ENCODE peak calls at places on chromosomes 6 and 20, in four cellular contexts. G is A549, X is ovary, W is esophagus muscularis mucosa. K is an unnamed sample.

GRCh38 chr6:142014515-142014914 is 118.2 kb upstream of the GJE1 start:
- DNase-seq in G (peak), X (no peak), W (no peak), K (no peak)

GRCh38 chr6:84282566-84282965 is 55.1 kb upstream of the CEP162 start:
- DNase-seq in G (no peak), X (no peak), W (no peak), K (no peak)

GRCh38 chr6:137136065-137136464 is 37.4 kb downstream of the IL22RA2 start:
- DNase-seq in G (no peak), X (no peak), W (no peak), K (no peak)

GRCh38 chr6:136076496-136076895 is 173.6 kb downstream of the MTFR2 start:
- DNase-seq in G (no peak), X (no peak), W (no peak), K (no peak)

GRCh38 chr20:46990017-46990810 is 95.6 kb downstream of the EYA2 start:
- DNase-seq in G (no peak), X (no peak), W (no peak), K (no peak)

GRCh38 chr6:138430361-138431145 is 26.5 kb downstream of the HEBP2 start:
- DNase-seq in G (no peak), X (no peak), W (no peak), K (no peak)

GRCh38 chr6:26286168-26286854 is 78.7 kb upstream of the BTN3A2 start:
- DNase-seq in G (no peak), X (peak), W (peak), K (peak)

GRCh38 chr6:57262901-57263694 is 41.0 kb upstream of the RAB23 start:
- DNase-seq in G (no peak), X (no peak), W (no peak), K (no peak)

GRCh38 chr20:2151805-2152727 is 50.4 kb downstream of the STK35 start:
- DNase-seq in G (no peak), X (no peak), W (no peak), K (peak)

GRCh38 chr6:583639-584038 is 73.3 kb downstream of the HUS1B start:
- DNase-seq in G (no peak), X (no peak), W (no peak), K (no peak)

GRCh38 chr6:29965873-29966601 is 23.7 kb downstream of the HLA-A start:
- DNase-seq in G (peak), X (peak), W (no peak), K (peak)

GRCh38 chr6:35435075-35435837 is 16.9 kb upstream of the FANCE start:
- DNase-seq in G (no peak), X (no peak), W (no peak), K (no peak)

GRCh38 chr20:10167594-10167993 is 51.0 kb upstream of the SNAP25 start:
- DNase-seq in G (no peak), X (no peak), W (no peak), K (no peak)

GRCh38 chr20:10171864-10172751 is 46.5 kb upstream of the SNAP25 start:
- DNase-seq in G (peak), X (peak), W (no peak), K (peak)

GRCh38 chr20:10172998-10173655 is 45.5 kb upstream of the SNAP25 start:
- DNase-seq in G (no peak), X (no peak), W (no peak), K (peak)

GRCh38 chr20:10169752-10170151 is 48.9 kb upstream of the SNAP25 start:
- DNase-seq in G (no peak), X (no peak), W (no peak), K (no peak)

GRCh38 chr20:10170261-10170660 is 48.4 kb upstream of the SNAP25 start:
- DNase-seq in G (no peak), X (no peak), W (no peak), K (no peak)
- TF ChIP-seq EP300 in G (no peak), X (no peak), W (no peak), K (no peak)

GRCh38 chr20:59940129-59940955 is at the start of the genes FAM217B and PPP1R3D:
- DNase-seq in G (peak), X (peak), W (peak), K (peak)
- TF ChIP-seq CTCF in G (no peak), X (no peak), W (no peak), K (peak)

DNA sequence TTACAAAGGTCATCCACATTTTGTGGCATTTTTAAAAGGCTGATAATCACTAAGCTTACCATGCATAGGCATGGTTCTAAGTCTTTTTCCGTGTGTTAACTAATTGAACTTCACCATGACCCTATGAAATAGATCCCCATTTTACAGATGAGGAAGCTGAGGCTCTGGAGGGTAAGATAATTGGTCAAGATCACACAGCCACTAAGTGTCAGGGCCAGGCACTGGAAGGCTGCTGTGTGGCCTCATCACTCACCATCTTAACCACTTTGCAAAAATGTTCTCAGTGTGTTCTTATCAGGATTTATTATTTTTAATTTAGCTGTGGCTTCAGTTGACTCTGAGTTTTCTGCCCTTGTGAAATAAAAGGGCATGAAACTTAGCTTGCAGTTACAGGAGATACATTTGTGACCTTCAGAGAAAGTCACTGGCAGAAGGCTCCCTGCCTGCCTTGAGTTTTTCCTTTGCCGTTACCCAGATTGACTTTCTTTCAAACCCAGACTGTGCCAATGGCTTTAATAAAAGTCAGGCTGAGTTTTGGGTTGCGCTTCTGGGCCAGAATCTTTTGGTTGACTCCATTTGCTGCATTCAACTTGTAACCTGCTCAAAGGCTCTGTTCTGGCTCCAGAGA is 82.0 kb downstream of the EZR start:
- DNase-seq in G (no peak), X (no peak), W (no peak), K (no peak)
- TF ChIP-seq EP300 in G (no peak), X (no peak), W (no peak), K (no peak)

GRCh38 chr6:32825966-32826365 is 9.2 kb upstream of the HLA-DOB start:
- DNase-seq in G (no peak), X (no peak), W (no peak), K (no peak)
- TF ChIP-seq CTCF in G (peak), X (no peak), W (peak), K (no peak)

GRCh38 chr20:41078329-41078728 is 49.7 kb downstream of the TOP1 start:
- DNase-seq in G (peak), X (no peak), W (no peak), K (no peak)
- TF ChIP-seq EP300 in G (no peak), X (no peak), W (no peak), K (no peak)